ENCODE peak calls at places on chromosomes 2 and 18, in four cellular contexts. One of them, this sample, is unnamed.

GRCh38 chr18:79766308-79766707 is 31.4 kb upstream of the KCNG2 start:
- DNase-seq in posterior vena cava: peak
- DNase-seq in CD4-positive, alpha-beta memory T cell: no peak
- DNase-seq in Right ventricle myocardium superior: no peak
- DNase-seq in this sample: no peak

GRCh38 chr2:236501026-236501425 is 68.6 kb upstream of the ACKR3 start:
- DNase-seq in posterior vena cava: no peak
- DNase-seq in CD4-positive, alpha-beta memory T cell: no peak
- DNase-seq in Right ventricle myocardium superior: no peak
- DNase-seq in this sample: no peak

GRCh38 chr2:26011990-26012856 is 21.7 kb upstream of the RAB10 start:
- DNase-seq in posterior vena cava: no peak
- DNase-seq in CD4-positive, alpha-beta memory T cell: no peak
- DNase-seq in Right ventricle myocardium superior: no peak
- DNase-seq in this sample: peak

GRCh38 chr2:223048519-223048918 is 3.5 kb upstream of the KCNE4 start:
- DNase-seq in posterior vena cava: no peak
- DNase-seq in CD4-positive, alpha-beta memory T cell: no peak
- DNase-seq in Right ventricle myocardium superior: no peak
- DNase-seq in this sample: no peak

GRCh38 chr2:39697480-39697879 is 31.8 kb downstream of the TMEM178A start:
- DNase-seq in posterior vena cava: no peak
- DNase-seq in CD4-positive, alpha-beta memory T cell: no peak
- DNase-seq in Right ventricle myocardium superior: peak
- DNase-seq in this sample: peak

GRCh38 chr2:129354662-129355061 is 624.8 kb upstream of the RAB6C start:
- DNase-seq in posterior vena cava: no peak
- DNase-seq in CD4-positive, alpha-beta memory T cell: no peak
- DNase-seq in Right ventricle myocardium superior: no peak
- DNase-seq in this sample: no peak

GRCh38 chr2:69253893-69254292 is 133.1 kb downstream of the GFPT1 start:
- DNase-seq in posterior vena cava: no peak
- DNase-seq in CD4-positive, alpha-beta memory T cell: no peak
- DNase-seq in Right ventricle myocardium superior: no peak
- DNase-seq in this sample: no peak

GRCh38 chr2:173076557-173077345 is 1.1 kb downstream of the MAP3K20 start:
- DNase-seq in posterior vena cava: peak
- DNase-seq in CD4-positive, alpha-beta memory T cell: peak
- DNase-seq in Right ventricle myocardium superior: peak
- DNase-seq in this sample: peak

GRCh38 chr2:32947076-32947483 is 327 bp downstream of the LTBP1 start:
- DNase-seq in posterior vena cava: no peak
- DNase-seq in CD4-positive, alpha-beta memory T cell: peak
- DNase-seq in Right ventricle myocardium superior: peak
- DNase-seq in this sample: no peak

GRCh38 chr2:217647925-217648324 is 354.9 kb downstream of the TNS1 start:
- DNase-seq in posterior vena cava: no peak
- DNase-seq in CD4-positive, alpha-beta memory T cell: no peak
- DNase-seq in Right ventricle myocardium superior: no peak
- DNase-seq in this sample: no peak

GRCh38 chr2:3303583-3304406 is 73.8 kb downstream of the EIPR1 start:
- DNase-seq in posterior vena cava: peak
- DNase-seq in CD4-positive, alpha-beta memory T cell: peak
- DNase-seq in Right ventricle myocardium superior: peak
- DNase-seq in this sample: peak

GRCh38 chr18:46343940-46344372 is 239.8 kb downstream of the HAUS1 start:
- DNase-seq in posterior vena cava: no peak
- DNase-seq in CD4-positive, alpha-beta memory T cell: peak
- DNase-seq in Right ventricle myocardium superior: peak
- DNase-seq in this sample: peak

GRCh38 chr2:175684466-175684865 is 317.6 kb downstream of the LNPK start:
- DNase-seq in posterior vena cava: no peak
- DNase-seq in CD4-positive, alpha-beta memory T cell: no peak
- DNase-seq in Right ventricle myocardium superior: no peak
- DNase-seq in this sample: no peak

This sample was measured in heart right ventricle.